ENCODE peak calls at places on chromosomes 16 and 17, in five cellular contexts. O, D, N, K and Q are unnamed samples.

GRCh38 chr16:1133810-1134520 is 18.9 kb upstream of the CACNA1H start:
- DNase-seq in O (no peak), D (no peak), N (no peak), K (no peak), Q (no peak)

GRCh38 chr16:55842369-55843104 is 9.6 kb upstream of the CES1 start:
- DNase-seq in N (peak), D (peak), K (no peak), O (peak), Q (peak)

GRCh38 chr17:78219396-78220150 is 5.5 kb downstream of the BIRC5 start:
- DNase-seq in O (no peak), N (no peak), K (no peak), D (no peak), Q (no peak)

GRCh38 chr16:8627456-8627855 is 6.0 kb downstream of the METTL22 start:
- DNase-seq in K (no peak), D (no peak), O (no peak), N (no peak), Q (no peak)

GRCh38 chr16:50257876-50258275 is 8.5 kb upstream of the ADCY7 start:
- DNase-seq in N (no peak), D (no peak), O (no peak), K (no peak), Q (no peak)

GRCh38 chr16:70692481-70693203 is 6.8 kb upstream of the MTSS2 start:
- DNase-seq in N (no peak), K (no peak), D (no peak), O (no peak), Q (no peak)

GRCh38 chr17:80941743-80942211 is 49.9 kb upstream of the CHMP6 start:
- DNase-seq in N (no peak), K (no peak), O (no peak), D (no peak), Q (no peak)

GRCh38 chr17:29151567-29151966 is 28.6 kb downstream of the MYO18A start:
- DNase-seq in O (no peak), K (no peak), D (no peak), N (peak), Q (no peak)

GRCh38 chr16:75048546-75048945 is 49.7 kb downstream of the ZNRF1 start:
- DNase-seq in O (no peak), D (no peak), K (no peak), N (no peak), Q (no peak)

GRCh38 chr16:85517780-85518179 is 95.3 kb upstream of the GSE1 start:
- DNase-seq in K (no peak), D (no peak), O (no peak), N (no peak), Q (no peak)

GRCh38 chr17:42969006-42969581 is 4.8 kb upstream of the AARSD1 start:
- DNase-seq in N (no peak), D (no peak), O (no peak), K (no peak), Q (peak)

GRCh38 chr16:81778861-81779539 is at the start of gene PLCG2:
- DNase-seq in D (peak), N (peak), O (peak), K (no peak), Q (peak)

GRCh38 chr16:69408451-69408850 is 16.0 kb upstream of the CYB5B start:
- DNase-seq in O (no peak), D (no peak), N (peak), K (no peak), Q (peak)

GRCh38 chr16:21554795-21555585 is 44.4 kb upstream of the METTL9 start:
- DNase-seq in N (peak), D (peak), O (peak), K (no peak), Q (peak)

GRCh38 chr17:73201215-73202069 is 8.6 kb downstream of the COG1 start:
- DNase-seq in D (no peak), O (no peak), N (no peak), K (no peak), Q (no peak)

GRCh38 chr17:34616148-34616547 is 36.8 kb downstream of the TMEM132E start:
- DNase-seq in K (no peak), N (no peak), D (no peak), O (peak), Q (peak)

GRCh38 chr17:45812102-45812501 is 28.0 kb downstream of the CRHR1 start:
- DNase-seq in K (no peak), O (peak), N (peak), D (no peak), Q (no peak)